ENCODE peak calls at places on chromosomes 5 and 9, in four cellular contexts. R is sigmoid colon, S is right cardiac atrium, N is mammary epithelial cell. M is an unnamed sample. For H3K4me1, the result is how much of the 10 kb centered on the place peaks cover.

GRCh38 chr5:67640011-67640410 is 443.4 kb upstream of the CD180 start:
- DNase-seq in R (no peak), S (peak), N (no peak), M (no peak)

GRCh38 chr9:5838884-5839571 is 6.1 kb upstream of the ERMP1 start:
- DNase-seq in R (no peak), S (no peak), N (peak), M (no peak)

GRCh38 chr9:128421474-128422010 is 885 bp downstream of the CERCAM start:
- DNase-seq in R (no peak), S (peak), N (peak), M (peak)

GRCh38 chr5:178489281-178489976 is 100.8 kb downstream of the COL23A1 start:
- DNase-seq in R (no peak), S (no peak), N (no peak), M (no peak)

GRCh38 chr5:82939326-82939725 is 137.9 kb downstream of the TMEM167A start:
- DNase-seq in R (no peak), S (no peak), N (no peak), M (no peak)

GRCh38 chr5:142014911-142015584 is 2.2 kb upstream of the GNPDA1 start:
- DNase-seq in R (no peak), S (no peak), N (peak), M (no peak)

GRCh38 chr5:170144286-170145023 is 38.8 kb downstream of the FOXI1 start:
- DNase-seq in R (no peak), S (no peak), N (no peak), M (no peak)

GRCh38 chr5:73447234-73448071 is 1.1 kb downstream of the FOXD1 start:
- DNase-seq in R (no peak), S (peak), N (peak), M (no peak)

GRCh38 chr9:129176786-129177442 is 1.1 kb downstream of the IER5L start:
- DNase-seq in R (peak), S (peak), N (peak), M (peak)

GRCh38 chr9:10387282-10387681 is 225.5 kb downstream of the PTPRD start:
- DNase-seq in R (no peak), S (no peak), N (no peak), M (no peak)

GRCh38 chr9:71587576-71588362 is 180.5 kb downstream of the CEMIP2 start:
- DNase-seq in R (no peak), S (no peak), N (peak), M (no peak)

GRCh38 chr5:83548556-83548955 is 77.0 kb downstream of the VCAN start:
- DNase-seq in R (no peak), S (no peak), N (no peak), M (no peak)

GRCh38 chr5:119049824-119050449 is 20.9 kb upstream of the DMXL1 start:
- DNase-seq in R (no peak), S (no peak), N (peak), M (no peak)

GRCh38 chr9:76732341-76732958 is 31.8 kb upstream of the PCA3 start:
- DNase-seq in R (no peak), S (no peak), N (no peak), M (no peak)

GRCh38 chr5:62343428-62343827 is 37.4 kb downstream of the KIF2A start:
- DNase-seq in R (no peak), S (no peak), N (peak), M (no peak)
- H3K4me1 ChIP-seq in R (under half), S (under half), N (under half), M (under half)

DNA sequence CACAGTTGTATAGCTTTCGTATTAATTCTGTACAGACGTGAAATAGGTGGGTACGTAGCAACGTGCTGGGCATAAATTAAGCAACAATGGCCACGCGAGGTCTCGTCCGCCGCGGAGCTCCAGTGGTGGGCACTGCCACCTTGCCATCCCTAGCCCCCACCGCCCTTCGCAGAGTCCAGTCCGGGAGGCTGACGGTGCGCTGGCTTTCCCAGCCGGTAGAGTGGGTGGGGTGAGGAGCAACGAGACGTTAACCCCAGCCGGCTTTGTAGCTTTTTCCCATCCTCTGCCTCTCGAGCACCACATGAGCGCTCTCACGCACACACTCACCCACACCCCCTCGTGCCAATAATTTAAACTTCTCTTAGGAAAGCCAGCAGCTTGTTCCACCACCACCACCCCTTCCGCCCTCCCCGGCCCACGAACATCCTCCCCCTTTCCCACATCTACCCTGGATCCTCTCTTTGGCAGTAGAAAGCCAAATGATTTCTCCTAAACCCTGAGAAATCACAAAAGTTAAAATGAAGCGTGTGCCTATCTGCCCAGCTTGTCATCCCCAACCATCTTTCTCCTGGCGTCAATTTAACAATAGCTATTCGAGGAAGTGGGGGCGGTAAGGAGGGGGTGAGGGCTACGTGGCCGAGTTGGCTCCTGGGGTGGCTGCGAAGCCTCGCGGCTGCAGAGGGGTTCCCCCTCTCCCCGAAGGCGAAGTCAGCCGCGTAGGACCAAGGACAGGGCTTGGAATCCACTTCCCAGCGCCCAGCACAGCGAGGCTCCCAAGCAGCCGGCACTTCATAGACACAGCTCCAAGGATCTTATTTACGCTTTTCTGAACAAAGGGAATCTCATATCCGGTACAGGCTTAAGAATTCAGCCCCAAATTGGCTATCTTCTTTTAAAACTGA is 1.5 kb downstream of the ELAVL2 start:
- DNase-seq in R (no peak), S (no peak), N (peak), M (no peak)
- H3K4me3 ChIP-seq in R (no peak), S (no peak), N (peak), M (peak)

DNA sequence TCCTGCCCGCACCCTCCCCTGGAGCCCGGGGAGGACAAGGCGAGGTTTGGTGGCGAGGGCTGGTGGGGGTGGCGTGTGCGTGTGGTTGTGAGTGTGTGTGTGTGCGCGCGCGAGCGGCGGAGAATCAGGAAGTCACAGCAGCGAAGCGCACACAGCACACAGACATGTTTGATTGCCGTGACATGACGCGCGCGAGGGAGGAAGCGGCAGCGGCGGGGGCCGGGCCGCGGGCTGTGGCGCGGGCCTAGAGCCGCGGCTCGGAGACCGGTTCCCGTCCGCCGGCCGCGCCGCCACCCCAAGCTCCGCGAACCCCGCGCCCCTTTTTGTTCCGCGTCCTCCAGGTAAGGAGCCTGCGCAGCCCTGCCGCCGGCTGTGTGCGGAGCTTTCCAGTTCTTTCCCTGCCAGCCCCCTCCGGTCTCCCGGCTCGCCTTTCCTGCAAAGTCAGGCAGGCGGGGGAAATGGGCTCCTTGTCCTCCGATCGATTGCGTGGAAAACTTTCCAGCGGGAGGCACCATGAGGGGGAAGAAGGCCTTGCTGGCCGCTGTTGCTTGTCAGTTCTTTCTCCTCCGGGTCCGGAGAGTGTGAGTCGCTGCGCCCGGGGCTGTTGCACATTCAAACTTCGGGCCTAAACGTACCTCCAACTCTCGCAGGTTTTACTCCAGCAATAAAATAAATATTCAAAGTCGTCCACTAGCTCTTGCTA is 2.5 kb downstream of the SMARCA2 start:
- DNase-seq in R (peak), S (peak), N (peak), M (peak)
- H3K4me1 ChIP-seq in R (under half), S (under half), N (under half), M (half or more)

GRCh38 chr9:91991621-91992435 is 41.8 kb upstream of the ROR2 start:
- DNase-seq in R (no peak), S (no peak), N (no peak), M (no peak)
- H3K4me3 ChIP-seq in R (no peak), S (no peak), N (no peak), M (no peak)

GRCh38 chr9:38046669-38047300 is 22.2 kb downstream of the SHB start:
- DNase-seq in R (no peak), S (no peak), N (peak), M (no peak)

GRCh38 chr9:38044706-38045105 is 24.3 kb downstream of the SHB start:
- DNase-seq in R (no peak), S (no peak), N (no peak), M (no peak)

GRCh38 chr9:38041564-38042267 is 27.3 kb downstream of the SHB start:
- DNase-seq in R (no peak), S (no peak), N (no peak), M (no peak)

GRCh38 chr9:38042626-38043359 is 26.2 kb downstream of the SHB start:
- DNase-seq in R (no peak), S (no peak), N (no peak), M (no peak)

DNA sequence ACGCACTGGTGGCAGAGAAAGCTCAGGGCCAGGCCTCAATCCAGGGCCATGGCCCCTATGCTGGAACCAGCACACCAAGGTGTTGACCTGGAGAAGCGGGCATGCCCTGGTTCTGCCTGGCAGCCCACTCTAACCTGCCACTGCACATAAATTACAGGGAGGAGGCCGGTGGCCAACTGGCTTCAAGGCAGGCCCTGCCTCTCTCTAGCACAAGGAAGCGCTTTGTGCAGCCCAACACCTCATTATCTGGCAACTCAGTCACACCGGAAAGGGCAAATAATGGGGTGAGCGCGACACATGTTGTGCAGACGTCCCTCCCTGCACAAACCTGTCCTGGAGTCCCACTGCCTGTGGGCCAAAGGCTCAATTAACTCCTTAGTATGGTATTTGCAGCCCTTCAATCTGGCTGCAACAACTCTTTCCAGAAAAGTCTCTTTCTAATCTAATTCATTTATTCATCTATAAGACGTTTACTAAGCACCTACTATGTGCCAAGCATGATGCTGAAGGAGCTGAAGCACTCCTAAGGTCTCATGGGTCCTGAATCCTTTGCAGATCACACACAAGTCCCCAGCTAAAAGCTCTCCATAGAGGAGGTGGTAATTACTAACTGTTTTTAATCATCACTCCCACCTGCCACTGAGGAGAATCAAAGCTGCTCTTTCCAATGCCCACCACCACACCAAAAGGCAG is 24.9 kb downstream of the SHB start:
- DNase-seq in R (no peak), S (peak), N (no peak), M (no peak)
- H3K4me1 ChIP-seq in R (under half), S (under half), N (half or more), M (half or more)

M was measured in left ventricle myocardium inferior.